ENCODE peak calls at places on chromosome 3, in five cellular contexts. B is H1; P is heart left ventricle; E is PC-9; C is CD8-positive, alpha-beta T cell. L is an unnamed sample.
A peak's percentile ranks its signal among the peaks of the same experiment; 100 is the strongest.

GRCh38 chr3:125310623-125311076 is 64.5 kb downstream of the ZNF148 start:
- DNase-seq in B (no peak), C (peak; percentile 59), E (no peak), P (no peak), L (no peak)

GRCh38 chr3:64023187-64023860 is at the start of gene PSMD6:
- DNase-seq in P (peak; percentile 90), E (peak; percentile 55), C (peak; percentile 94), B (peak; percentile 99), L (peak; percentile 73)

GRCh38 chr3:17032407-17033034 is 147.8 kb downstream of the PLCL2 start:
- DNase-seq in P (no peak), E (no peak), C (no peak), B (no peak), L (peak; percentile 9)

GRCh38 chr3:156388469-156389150 is 166.3 kb downstream of the SSR3 start:
- DNase-seq in P (peak; percentile 49), E (no peak), C (no peak), B (no peak), L (no peak)

GRCh38 chr3:13650210-13651056 is 101.5 kb downstream of the FBLN2 start:
- DNase-seq in B (peak; percentile 99), C (peak; percentile 82), E (no peak), P (peak; percentile 63), L (peak; percentile 54)

GRCh38 chr3:187197255-187197654 is at the start of gene RTP1:
- DNase-seq in E (no peak), B (no peak), C (no peak), P (no peak), L (no peak)

GRCh38 chr3:23198801-23199200 is 4.3 kb upstream of the UBE2E2 start:
- DNase-seq in P (no peak), B (no peak), C (no peak), E (no peak), L (no peak)

GRCh38 chr3:20912406-20912805 is 726.4 kb upstream of the SGO1 start:
- DNase-seq in E (no peak), P (no peak), C (no peak), B (no peak), L (no peak)

GRCh38 chr3:40790741-40791140 is 266.0 kb downstream of the ZNF621 start:
- DNase-seq in E (no peak), P (no peak), C (no peak), B (no peak), L (no peak)

GRCh38 chr3:123194552-123194951 is 7.2 kb upstream of the SEC22A start:
- DNase-seq in C (no peak), B (peak; percentile 78), P (peak; percentile 16), E (no peak), L (peak; percentile 61)

GRCh38 chr3:194960446-194961032 is 274.9 kb downstream of the FAM43A start:
- DNase-seq in B (no peak), P (no peak), E (no peak), C (no peak), L (no peak)

GRCh38 chr3:177468331-177468730 is 271.0 kb upstream of the TBL1XR1 start:
- DNase-seq in C (no peak), B (no peak), E (peak; percentile 49), P (no peak), L (no peak)

GRCh38 chr3:171788546-171789351 is 21.5 kb downstream of the PLD1 start:
- DNase-seq in P (no peak), E (no peak), C (no peak), B (no peak), L (no peak)

GRCh38 chr3:114527036-114527644 is 233.3 kb downstream of the TIGIT start:
- DNase-seq in B (no peak), P (no peak), C (no peak), E (no peak), L (no peak)

GRCh38 chr3:38585791-38586420 is 63.6 kb downstream of the SCN5A start:
- DNase-seq in P (peak; percentile 3), C (no peak), B (peak; percentile 26), E (no peak), L (no peak)

GRCh38 chr3:134326760-134327593 is 47.3 kb downstream of the AMOTL2 start:
- DNase-seq in C (no peak), E (peak; percentile 98), B (no peak), P (no peak), L (peak; percentile 73)

GRCh38 chr3:52432225-52432624 is 12.7 kb downstream of the SEMA3G start:
- DNase-seq in C (no peak), B (no peak), E (no peak), P (peak; percentile 15), L (no peak)

GRCh38 chr3:11611271-11611893 is 32.3 kb downstream of the VGLL4 start:
- DNase-seq in E (no peak), C (no peak), P (no peak), B (no peak), L (no peak)

GRCh38 chr3:11610700-11611099 is 33.0 kb downstream of the VGLL4 start:
- DNase-seq in B (no peak), P (no peak), C (no peak), E (no peak), L (no peak)

GRCh38 chr3:11607816-11608215 is 35.9 kb downstream of the VGLL4 start:
- DNase-seq in B (no peak), P (no peak), C (no peak), E (no peak), L (no peak)

GRCh38 chr3:11609481-11609880 is 34.2 kb downstream of the VGLL4 start:
- DNase-seq in C (no peak), P (no peak), E (no peak), B (no peak), L (no peak)

DNA sequence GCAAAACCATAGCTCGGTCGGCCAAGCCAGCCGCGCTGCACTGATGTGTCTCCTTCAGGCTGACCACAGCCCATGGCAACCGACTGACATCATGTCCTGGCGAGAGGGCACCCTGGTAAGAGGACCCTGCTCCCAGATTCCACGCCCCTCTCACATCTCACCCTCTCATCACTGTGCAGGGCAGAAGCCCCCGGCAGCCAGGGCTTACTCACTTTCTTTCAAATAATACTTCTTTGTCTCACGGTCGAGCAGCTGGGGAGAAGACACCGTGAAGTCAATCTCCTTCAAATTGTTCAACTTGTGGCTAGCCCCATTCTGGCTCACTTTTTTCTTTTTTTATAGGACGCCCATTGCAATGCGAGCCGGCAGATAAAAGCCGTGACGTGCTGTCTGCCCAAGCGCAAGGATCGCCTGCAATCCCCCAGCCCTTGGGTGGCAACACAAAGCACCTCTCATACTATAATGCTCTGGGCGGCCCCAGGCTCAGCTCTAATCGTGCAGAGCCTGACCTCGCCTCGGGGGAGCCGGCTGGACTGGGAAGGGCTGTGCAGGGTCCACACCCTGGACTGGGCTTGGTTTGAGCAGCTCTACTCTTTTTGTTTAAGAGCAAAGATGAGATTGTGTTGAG is 33.6 kb downstream of the VGLL4 start:
- DNase-seq in P (no peak), E (no peak), B (no peak), C (no peak), L (no peak)
- H3K4me3 ChIP-seq in P (no peak overlapping the region), E (no peak overlapping the region), B (no peak overlapping the region), C (no peak overlapping the region), L (no peak overlapping the region)

GRCh38 chr3:127762787-127763105 is 59.6 kb downstream of the MGLL start:
- DNase-seq in P (no peak), B (no peak), C (no peak), E (no peak), L (no peak)

GRCh38 chr3:127762077-127762786 is 60.1 kb downstream of the MGLL start:
- DNase-seq in P (peak; percentile 75), E (no peak), C (no peak), B (no peak), L (no peak)

GRCh38 chr3:127763816-127764215 is 58.5 kb downstream of the MGLL start:
- DNase-seq in P (no peak), B (no peak), E (no peak), C (no peak), L (no peak)

GRCh38 chr3:127764301-127764700 is 58.0 kb downstream of the MGLL start:
- DNase-seq in B (no peak), P (no peak), E (no peak), C (no peak), L (no peak)

GRCh38 chr3:127763337-127763736 is 59.0 kb downstream of the MGLL start:
- DNase-seq in P (no peak), E (no peak), C (no peak), B (no peak), L (no peak)
- H3K27ac ChIP-seq in P (no peak overlapping the region), E (no peak overlapping the region), C (no peak overlapping the region), B (no peak overlapping the region), L (no peak overlapping the region)

GRCh38 chr3:184164648-184165330 is 9.6 kb downstream of the DVL3 start:
- DNase-seq in E (no peak), B (no peak), P (no peak), C (no peak), L (no peak)
- H3K36me3 ChIP-seq in E (peaks cover 39% of the 10 kb centered on the region), B (peaks cover 15% of the 10 kb centered on the region), P (peaks cover 70% of the 10 kb centered on the region), C (peaks cover 25% of the 10 kb centered on the region), L (peaks cover 43% of the 10 kb centered on the region)

GRCh38 chr3:5231067-5231466 is 43.6 kb downstream of the EDEM1 start:
- DNase-seq in C (no peak), B (no peak), E (no peak), P (no peak), L (no peak)
- H3K4me3 ChIP-seq in C (no peak overlapping the region), B (no peak overlapping the region), E (no peak overlapping the region), P (no peak overlapping the region), L (no peak overlapping the region)

DNA sequence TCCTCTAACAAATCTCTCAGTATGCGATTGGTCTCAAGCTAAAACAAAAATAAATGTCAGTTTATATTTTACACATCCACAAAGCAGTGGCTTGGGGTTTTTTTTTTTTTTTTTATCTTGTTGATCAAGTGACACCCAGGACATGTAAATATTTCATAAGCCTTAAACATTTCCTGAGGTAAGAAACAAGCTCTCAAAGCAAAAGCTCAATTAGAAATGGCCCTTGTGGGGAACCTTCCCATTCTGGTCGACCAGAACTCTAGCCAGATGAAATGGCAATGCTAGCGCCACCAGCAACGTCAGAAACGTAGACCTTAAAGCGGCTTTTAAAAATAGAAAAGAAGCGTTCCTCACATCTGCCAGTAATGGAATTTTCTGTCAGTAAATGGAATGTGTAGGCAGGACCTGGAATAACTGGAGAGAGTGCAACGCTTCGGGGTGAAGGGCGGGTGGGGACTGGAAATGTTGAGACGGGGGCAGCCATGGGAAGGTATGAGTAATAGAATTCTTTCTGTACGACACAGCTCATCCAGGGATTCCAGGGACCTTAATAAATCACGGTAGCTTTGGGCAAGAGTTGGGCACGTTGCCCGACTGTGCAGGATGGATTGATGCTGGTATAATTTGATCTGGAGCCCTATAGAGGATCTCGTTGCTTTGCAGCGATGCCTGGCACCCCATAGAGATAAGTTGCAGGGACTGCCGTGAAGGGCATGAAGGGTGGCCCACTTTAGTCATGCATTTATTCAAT is 44.4 kb downstream of the BTD start:
- DNase-seq in B (no peak), C (no peak), E (peak; percentile 88), P (no peak), L (no peak)
- H3K27ac ChIP-seq in B (no peak overlapping the region), C (no peak overlapping the region), E (peak overlapping the region; percentile 82), P (no peak overlapping the region), L (no peak overlapping the region)

GRCh38 chr3:47503033-47503432 is 10.5 kb downstream of the ELP6 start:
- DNase-seq in P (no peak), C (no peak), E (no peak), B (no peak), L (no peak)

GRCh38 chr3:47504113-47504512 is 9.4 kb downstream of the ELP6 start:
- DNase-seq in P (no peak), E (no peak), B (no peak), C (no peak), L (no peak)
- H3K36me3 ChIP-seq in P (peaks cover 87% of the 10 kb centered on the region), E (no peaks in the 10 kb centered on the region), B (peaks cover 23% of the 10 kb centered on the region), C (peaks cover 21% of the 10 kb centered on the region), L (peaks cover 27% of the 10 kb centered on the region)

GRCh38 chr3:70061111-70061510 is 61.6 kb downstream of the SAMMSON start:
- DNase-seq in C (no peak), E (no peak), P (no peak), B (no peak), L (no peak)
- H3K4me3 ChIP-seq in C (no peak overlapping the region), E (no peak overlapping the region), P (no peak overlapping the region), B (no peak overlapping the region), L (no peak overlapping the region)

L was measured in iPS DF 6.9.